ENCODE peak calls at places on chromosomes 3 and 15, in five cellular contexts. W is testis; S is heart left ventricle; K is naive thymus-derived CD4-positive, alpha-beta T cell; O is AG04450. C is an unnamed sample.

GRCh38 chr3:14680115-14680514 is 5.2 kb downstream of the C3orf20 start:
- DNase-seq in W (no peak), S (no peak), K (no peak), O (no peak), C (no peak)

GRCh38 chr15:33616485-33616884 is 305.7 kb downstream of the RYR3 start:
- DNase-seq in W (no peak), S (no peak), K (no peak), O (no peak), C (no peak)

GRCh38 chr3:138344754-138345153 is 3.6 kb upstream of the MRAS start:
- DNase-seq in W (no peak), S (no peak), K (no peak), O (no peak), C (no peak)

GRCh38 chr3:137039570-137039969 is 81.8 kb downstream of the IL20RB start:
- DNase-seq in W (no peak), S (no peak), K (no peak), O (no peak), C (no peak)

GRCh38 chr3:128504533-128504915 is 11.5 kb upstream of the GATA2 start:
- DNase-seq in W (peak; percentile 7), S (no peak), K (no peak), O (no peak), C (no peak)

GRCh38 chr3:37130984-37131975 is 43.1 kb downstream of the LRRFIP2 start:
- DNase-seq in W (no peak), S (no peak), K (no peak), O (no peak), C (no peak)

GRCh38 chr15:63872759-63873510 is 39.2 kb upstream of the HERC1 start:
- DNase-seq in W (no peak), S (no peak), K (no peak), O (no peak), C (no peak)

GRCh38 chr15:75694241-75695182 is 18.1 kb downstream of the CSPG4 start:
- DNase-seq in W (peak; percentile 79), S (peak; percentile 72), K (no peak), O (peak; percentile 96), C (peak; percentile 66)

GRCh38 chr3:44529927-44530326 is 25.1 kb upstream of the ZKSCAN7 start:
- DNase-seq in W (no peak), S (no peak), K (no peak), O (no peak), C (no peak)

GRCh38 chr3:41265823-41266273 is 66.5 kb downstream of the CTNNB1 start:
- DNase-seq in W (no peak), S (no peak), K (no peak), O (peak; percentile 41), C (no peak)

GRCh38 chr15:99755692-99756409 is 22.6 kb upstream of the LYSMD4 start:
- DNase-seq in W (peak; percentile 64), S (peak; percentile 57), K (peak; percentile 69), O (peak; percentile 18), C (peak; percentile 38)

DNA sequence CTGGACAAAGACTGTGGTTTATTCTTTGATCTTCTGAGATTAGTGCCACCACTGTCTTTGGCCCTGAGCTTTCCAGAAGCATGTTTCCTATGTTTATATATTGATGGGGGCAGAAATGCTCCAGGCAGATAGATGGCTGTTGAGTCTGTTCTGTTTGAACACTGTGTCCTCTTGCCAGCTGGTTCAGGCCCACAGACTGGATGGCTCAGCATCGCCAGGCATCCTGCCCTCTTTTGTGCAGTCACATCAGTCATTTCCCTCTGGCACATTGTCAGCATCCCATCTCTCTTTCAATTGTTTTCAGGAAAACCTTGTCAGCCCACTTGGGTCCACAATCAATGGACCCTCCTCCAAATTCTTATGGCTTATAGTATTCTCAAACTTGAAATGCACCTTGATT is 141.2 kb downstream of the NEK11 start:
- DNase-seq in W (no peak), S (no peak), K (no peak), O (no peak), C (no peak)
- H3K27me3 ChIP-seq in W (no peaks in the 10 kb centered on the region), S (no peaks in the 10 kb centered on the region), K (no peaks in the 10 kb centered on the region), O (no peaks in the 10 kb centered on the region), C (no peaks in the 10 kb centered on the region)

GRCh38 chr3:126704494-126705214 is 614 bp downstream of the CHCHD6 start:
- DNase-seq in W (no peak), S (no peak), K (no peak), O (no peak), C (no peak)

GRCh38 chr3:126693921-126694320 is 10.1 kb upstream of the CHCHD6 start:
- DNase-seq in W (no peak), S (no peak), K (no peak), O (no peak), C (no peak)

GRCh38 chr3:126696701-126697267 is 7.3 kb upstream of the CHCHD6 start:
- DNase-seq in W (no peak), S (no peak), K (no peak), O (no peak), C (no peak)

GRCh38 chr3:126703512-126704493 is at the start of gene CHCHD6:
- DNase-seq in W (peak; percentile 98), S (peak; percentile 94), K (peak; percentile 97), O (peak; percentile 91), C (peak; percentile 93)

DNA sequence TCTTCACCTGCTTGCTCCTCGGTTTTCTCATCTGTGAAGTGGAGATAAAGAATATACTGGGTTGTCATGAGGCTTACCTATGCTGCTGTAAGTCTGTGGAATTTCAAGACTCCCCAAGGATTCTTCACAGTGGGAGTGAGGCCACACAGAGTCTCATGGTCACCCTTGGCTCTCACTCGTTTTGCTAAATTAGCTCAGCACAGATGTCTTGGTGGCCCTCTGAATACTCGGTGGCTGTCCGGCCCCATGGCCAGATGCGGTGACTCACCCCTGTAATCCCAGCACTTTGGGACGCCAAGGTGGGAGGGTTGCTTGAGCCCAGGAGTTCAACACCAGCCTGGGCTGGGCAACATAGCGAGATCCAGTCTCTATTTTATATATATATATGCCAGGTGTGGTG is 5.0 kb upstream of the CHCHD6 start:
- DNase-seq in W (no peak), S (no peak), K (no peak), O (no peak), C (no peak)
- H3K27me3 ChIP-seq in W (no peaks in the 10 kb centered on the region), S (no peaks in the 10 kb centered on the region), K (no peaks in the 10 kb centered on the region), O (peaks cover 19% of the 10 kb centered on the region), C (no peaks in the 10 kb centered on the region)

GRCh38 chr3:126369490-126369889 is 12.3 kb upstream of the KLF15 start:
- DNase-seq in W (no peak), S (no peak), K (no peak), O (no peak), C (no peak)

GRCh38 chr3:126370055-126370454 is 12.8 kb upstream of the KLF15 start:
- DNase-seq in W (no peak), S (no peak), K (no peak), O (no peak), C (no peak)

GRCh38 chr3:126372413-126373145 is 15.4 kb upstream of the KLF15 start:
- DNase-seq in W (no peak), S (no peak), K (no peak), O (no peak), C (no peak)

GRCh38 chr3:126370606-126371005 is 13.4 kb upstream of the KLF15 start:
- DNase-seq in W (no peak), S (no peak), K (no peak), O (no peak), C (no peak)

DNA sequence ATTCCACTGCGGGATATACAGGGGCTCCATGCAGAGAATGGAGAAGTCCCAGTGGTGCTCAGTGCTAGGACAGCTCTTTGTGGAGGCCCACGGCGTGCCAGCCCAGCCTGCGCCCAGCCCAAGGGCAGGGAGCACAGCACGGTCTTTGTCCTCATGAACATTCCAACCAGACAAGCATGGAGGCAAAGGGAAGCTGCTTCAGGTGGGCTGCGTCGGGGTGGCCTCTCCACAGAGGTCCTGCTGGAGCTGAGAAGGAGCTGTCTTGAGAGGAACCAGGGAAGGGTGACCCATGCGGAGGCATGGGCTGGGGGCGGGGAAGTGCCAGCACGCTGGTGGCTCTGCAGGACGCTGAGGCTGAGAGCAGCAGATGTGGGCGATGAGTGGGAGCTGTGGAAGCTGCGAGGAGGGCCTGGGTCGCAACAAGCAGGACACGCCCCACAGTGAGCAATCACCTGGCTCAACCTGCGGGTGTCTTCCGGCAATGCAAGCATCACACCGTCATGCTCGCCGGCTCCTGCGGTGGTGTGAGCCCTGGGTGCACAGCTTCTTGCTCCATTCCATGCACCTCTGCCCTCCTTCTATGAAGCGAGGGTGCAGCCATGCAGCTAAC is 14.0 kb upstream of the KLF15 start:
- DNase-seq in W (no peak), S (no peak), K (no peak), O (no peak), C (no peak)
- H3K27me3 ChIP-seq in W (no peaks in the 10 kb centered on the region), S (no peaks in the 10 kb centered on the region), K (no peaks in the 10 kb centered on the region), O (peaks cover 3% of the 10 kb centered on the region), C (no peaks in the 10 kb centered on the region)

GRCh38 chr15:48279608-48280007 is 51.6 kb upstream of the DUT start:
- DNase-seq in W (no peak), S (no peak), K (no peak), O (no peak), C (no peak)

GRCh38 chr15:48283361-48284157 is 47.7 kb upstream of the DUT start:
- DNase-seq in W (no peak), S (no peak), K (no peak), O (no peak), C (no peak)

GRCh38 chr15:48281674-48282073 is 49.6 kb upstream of the DUT start:
- DNase-seq in W (no peak), S (no peak), K (no peak), O (peak; percentile 4), C (no peak)

GRCh38 chr15:48285329-48286214 is 45.7 kb upstream of the DUT start:
- DNase-seq in W (peak; percentile 80), S (peak; percentile 38), K (peak; percentile 43), O (peak; percentile 82), C (peak; percentile 40)

GRCh38 chr15:48282186-48282585 is 49.0 kb upstream of the DUT start:
- DNase-seq in W (no peak), S (no peak), K (no peak), O (no peak), C (no peak)
- H3K27me3 ChIP-seq in W (no peaks in the 10 kb centered on the region), S (peaks cover 3% of the 10 kb centered on the region), K (no peaks in the 10 kb centered on the region), O (no peaks in the 10 kb centered on the region), C (peaks cover 3% of the 10 kb centered on the region)

C was measured in PC-9.